ENCODE peak calls at places on chromosomes 3 and 15, in nine cellular contexts. M, F, V, W, C, T, H, I and K are unnamed samples.

GRCh38 chr15:83305696-83306291 is 21.3 kb upstream of the BNC1 start:
- DNase-seq in T (no peak), F (no peak), V (no peak), I (no peak), M (peak), H (no peak), C (no peak), W (no peak), K (no peak)

GRCh38 chr3:124398594-124398993 is 331.7 kb upstream of the UMPS start:
- DNase-seq in V (no peak), T (no peak), W (no peak), F (no peak), H (no peak), M (no peak), C (no peak), I (no peak), K (no peak)

GRCh38 chr3:36653095-36653494 is 111.3 kb downstream of the DCLK3 start:
- DNase-seq in C (no peak), H (no peak), I (no peak), W (no peak), T (no peak), F (no peak), V (no peak), M (peak), K (no peak)

GRCh38 chr15:88382482-88382983 is 84.7 kb downstream of the MRPL46 start:
- DNase-seq in I (peak), V (no peak), W (no peak), T (no peak), M (no peak), H (no peak), C (no peak), F (no peak), K (no peak)

GRCh38 chr15:98802187-98802586 is 153.8 kb downstream of the IGF1R start:
- DNase-seq in I (no peak), F (no peak), T (no peak), W (no peak), V (no peak), H (no peak), C (no peak), M (no peak), K (no peak)

GRCh38 chr3:10173095-10173925 is 8.6 kb downstream of the IRAK2 start:
- DNase-seq in F (no peak), T (no peak), H (no peak), I (no peak), M (peak), C (no peak), V (no peak), W (no peak), K (no peak)

GRCh38 chr3:12620305-12620704 is 43.6 kb downstream of the RAF1 start:
- DNase-seq in I (no peak), M (no peak), H (no peak), F (no peak), T (no peak), W (no peak), C (no peak), V (no peak), K (no peak)

GRCh38 chr3:97968376-97968775 is 3.9 kb downstream of the RIOX2 start:
- DNase-seq in V (no peak), H (no peak), M (no peak), T (no peak), F (no peak), C (no peak), W (no peak), I (no peak), K (no peak)

GRCh38 chr3:184259878-184260570 is 1.3 kb downstream of the CAMK2N2 start:
- DNase-seq in V (no peak), F (no peak), C (no peak), I (peak), H (no peak), T (no peak), M (peak), W (no peak), K (peak)

GRCh38 chr3:178443634-178444033 is 92.6 kb upstream of the KCNMB2 start:
- DNase-seq in W (no peak), F (no peak), M (no peak), H (no peak), T (no peak), I (no peak), C (no peak), V (no peak), K (no peak)

GRCh38 chr3:19945405-19946290 is 1.2 kb upstream of the RAB5A start:
- DNase-seq in W (no peak), H (no peak), C (no peak), T (no peak), V (no peak), I (no peak), F (no peak), M (no peak), K (no peak)

GRCh38 chr15:69451951-69452701 is 492 bp upstream of the RPLP1 start:
- DNase-seq in M (peak), V (no peak), I (no peak), W (no peak), H (no peak), C (no peak), F (no peak), T (no peak), K (peak)

GRCh38 chr3:112602217-112602838 is 38.6 kb downstream of the CCDC80 start:
- DNase-seq in H (no peak), W (no peak), F (no peak), C (no peak), V (no peak), M (no peak), I (no peak), T (no peak), K (no peak)

GRCh38 chr15:75869446-75869845 is 26.2 kb downstream of the UBE2Q2 start:
- DNase-seq in F (no peak), H (no peak), C (no peak), V (no peak), M (no peak), W (no peak), I (no peak), T (peak), K (no peak)

GRCh38 chr3:122356402-122356801 is 26.6 kb downstream of the MIX23 start:
- DNase-seq in H (no peak), W (peak), M (peak), F (no peak), T (no peak), I (no peak), C (no peak), V (no peak), K (peak)

GRCh38 chr3:7640787-7641186 is 779.9 kb downstream of the GRM7 start:
- DNase-seq in F (no peak), H (no peak), T (no peak), W (no peak), C (no peak), I (no peak), M (no peak), V (no peak), K (no peak)

GRCh38 chr3:141788147-141788546 is 24.9 kb downstream of the GRK7 start:
- DNase-seq in C (no peak), W (no peak), M (no peak), F (no peak), I (no peak), T (no peak), V (no peak), H (no peak), K (no peak)

GRCh38 chr3:114721209-114721608 is 425.9 kb downstream of the ZBTB20 start:
- DNase-seq in M (no peak), V (no peak), W (no peak), T (no peak), I (no peak), F (no peak), H (no peak), C (no peak), K (no peak)

GRCh38 chr3:33392144-33392543 is 48.1 kb downstream of the UBP1 start:
- DNase-seq in V (no peak), I (no peak), H (no peak), T (no peak), M (no peak), W (no peak), C (no peak), F (no peak), K (no peak)